ENCODE peak calls at places on chromosomes 11 and 22, in nine cellular contexts. One of them, this sample, is unnamed.

GRCh38 chr11:65903068-65903481 is 2.9 kb upstream of the FOSL1 start:
- DNase-seq in CD4-positive, alpha-beta T cell: no peak
- DNase-seq in left ventricle myocardium inferior: no peak
- DNase-seq in activated CD8-positive, alpha-beta T cell treated with anti-CD3 and anti-CD28 coated beads, Interleukin-2, amount 10 ng/mL, durations not matched to agents 7 days and 5 days: no peak
- DNase-seq in stimulated activated naive CD4-positive, alpha-beta T cell: no peak
- DNase-seq in KBM-7: peak; percentile 32
- DNase-seq in HCT116: peak; percentile 90
- DNase-seq in stimulated activated CD8-positive, alpha-beta memory T cell treated with anti-CD3 and anti-CD28 coated beads, Interleukin-15, amount 100 ng/mL, for 4 hours: no peak
- DNase-seq in B cell: no peak
- DNase-seq in this sample: no peak

GRCh38 chr22:30421695-30422480 is 3.7 kb upstream of the MTFP1 start:
- DNase-seq in CD4-positive, alpha-beta T cell: no peak
- DNase-seq in left ventricle myocardium inferior: no peak
- DNase-seq in activated CD8-positive, alpha-beta T cell treated with anti-CD3 and anti-CD28 coated beads, Interleukin-2, amount 10 ng/mL, durations not matched to agents 7 days and 5 days: no peak
- DNase-seq in stimulated activated naive CD4-positive, alpha-beta T cell: no peak
- DNase-seq in KBM-7: no peak
- DNase-seq in HCT116: no peak
- DNase-seq in stimulated activated CD8-positive, alpha-beta memory T cell treated with anti-CD3 and anti-CD28 coated beads, Interleukin-15, amount 100 ng/mL, for 4 hours: no peak
- DNase-seq in B cell: no peak
- DNase-seq in this sample: no peak

GRCh38 chr22:19149047-19149883 is 827 bp downstream of the GSC2 start:
- DNase-seq in CD4-positive, alpha-beta T cell: no peak
- DNase-seq in left ventricle myocardium inferior: no peak
- DNase-seq in activated CD8-positive, alpha-beta T cell treated with anti-CD3 and anti-CD28 coated beads, Interleukin-2, amount 10 ng/mL, durations not matched to agents 7 days and 5 days: peak; percentile 70
- DNase-seq in stimulated activated naive CD4-positive, alpha-beta T cell: no peak
- DNase-seq in KBM-7: no peak
- DNase-seq in HCT116: no peak
- DNase-seq in stimulated activated CD8-positive, alpha-beta memory T cell treated with anti-CD3 and anti-CD28 coated beads, Interleukin-15, amount 100 ng/mL, for 4 hours: no peak
- DNase-seq in B cell: peak; percentile 64
- DNase-seq in this sample: peak; percentile 7

GRCh38 chr11:117807482-117808272 is 10.7 kb upstream of the DSCAML1 start:
- DNase-seq in CD4-positive, alpha-beta T cell: peak; percentile 55
- DNase-seq in left ventricle myocardium inferior: peak; percentile 82
- DNase-seq in activated CD8-positive, alpha-beta T cell treated with anti-CD3 and anti-CD28 coated beads, Interleukin-2, amount 10 ng/mL, durations not matched to agents 7 days and 5 days: peak; percentile 86
- DNase-seq in stimulated activated naive CD4-positive, alpha-beta T cell: peak; percentile 63
- DNase-seq in KBM-7: peak; percentile 71
- DNase-seq in HCT116: peak; percentile 38
- DNase-seq in stimulated activated CD8-positive, alpha-beta memory T cell treated with anti-CD3 and anti-CD28 coated beads, Interleukin-15, amount 100 ng/mL, for 4 hours: peak; percentile 49
- DNase-seq in B cell: peak; percentile 70
- DNase-seq in this sample: peak; percentile 84

GRCh38 chr11:36073411-36074203 is 129.7 kb downstream of the LDLRAD3 start:
- DNase-seq in CD4-positive, alpha-beta T cell: no peak
- DNase-seq in left ventricle myocardium inferior: peak; percentile 43
- DNase-seq in activated CD8-positive, alpha-beta T cell treated with anti-CD3 and anti-CD28 coated beads, Interleukin-2, amount 10 ng/mL, durations not matched to agents 7 days and 5 days: no peak
- DNase-seq in stimulated activated naive CD4-positive, alpha-beta T cell: no peak
- DNase-seq in KBM-7: no peak
- DNase-seq in HCT116: no peak
- DNase-seq in stimulated activated CD8-positive, alpha-beta memory T cell treated with anti-CD3 and anti-CD28 coated beads, Interleukin-15, amount 100 ng/mL, for 4 hours: no peak
- DNase-seq in B cell: no peak
- DNase-seq in this sample: no peak

GRCh38 chr11:27317751-27318150 is 45.3 kb downstream of the CCDC34 start:
- DNase-seq in CD4-positive, alpha-beta T cell: no peak
- DNase-seq in left ventricle myocardium inferior: no peak
- DNase-seq in activated CD8-positive, alpha-beta T cell treated with anti-CD3 and anti-CD28 coated beads, Interleukin-2, amount 10 ng/mL, durations not matched to agents 7 days and 5 days: no peak
- DNase-seq in stimulated activated naive CD4-positive, alpha-beta T cell: no peak
- DNase-seq in KBM-7: no peak
- DNase-seq in HCT116: peak; percentile 15
- DNase-seq in stimulated activated CD8-positive, alpha-beta memory T cell treated with anti-CD3 and anti-CD28 coated beads, Interleukin-15, amount 100 ng/mL, for 4 hours: no peak
- DNase-seq in B cell: no peak
- DNase-seq in this sample: no peak

GRCh38 chr11:43955381-43956118 is 13.1 kb downstream of the C11orf96 start:
- DNase-seq in CD4-positive, alpha-beta T cell: no peak
- DNase-seq in left ventricle myocardium inferior: no peak
- DNase-seq in activated CD8-positive, alpha-beta T cell treated with anti-CD3 and anti-CD28 coated beads, Interleukin-2, amount 10 ng/mL, durations not matched to agents 7 days and 5 days: no peak
- DNase-seq in stimulated activated naive CD4-positive, alpha-beta T cell: no peak
- DNase-seq in KBM-7: no peak
- DNase-seq in HCT116: no peak
- DNase-seq in stimulated activated CD8-positive, alpha-beta memory T cell treated with anti-CD3 and anti-CD28 coated beads, Interleukin-15, amount 100 ng/mL, for 4 hours: no peak
- DNase-seq in B cell: no peak
- DNase-seq in this sample: peak; percentile 9

GRCh38 chr11:18243783-18244362 is 4.6 kb downstream of the SAA2 start:
- DNase-seq in CD4-positive, alpha-beta T cell: peak; percentile 50
- DNase-seq in left ventricle myocardium inferior: no peak
- DNase-seq in activated CD8-positive, alpha-beta T cell treated with anti-CD3 and anti-CD28 coated beads, Interleukin-2, amount 10 ng/mL, durations not matched to agents 7 days and 5 days: peak; percentile 83
- DNase-seq in stimulated activated naive CD4-positive, alpha-beta T cell: peak; percentile 14
- DNase-seq in KBM-7: peak; percentile 82
- DNase-seq in HCT116: peak; percentile 63
- DNase-seq in stimulated activated CD8-positive, alpha-beta memory T cell treated with anti-CD3 and anti-CD28 coated beads, Interleukin-15, amount 100 ng/mL, for 4 hours: peak; percentile 35
- DNase-seq in B cell: no peak
- DNase-seq in this sample: no peak

GRCh38 chr11:57648791-57649735 is 649 bp downstream of the YPEL4 start:
- DNase-seq in CD4-positive, alpha-beta T cell: no peak
- DNase-seq in left ventricle myocardium inferior: no peak
- DNase-seq in activated CD8-positive, alpha-beta T cell treated with anti-CD3 and anti-CD28 coated beads, Interleukin-2, amount 10 ng/mL, durations not matched to agents 7 days and 5 days: no peak
- DNase-seq in stimulated activated naive CD4-positive, alpha-beta T cell: no peak
- DNase-seq in KBM-7: no peak
- DNase-seq in HCT116: no peak
- DNase-seq in stimulated activated CD8-positive, alpha-beta memory T cell treated with anti-CD3 and anti-CD28 coated beads, Interleukin-15, amount 100 ng/mL, for 4 hours: no peak
- DNase-seq in B cell: no peak
- DNase-seq in this sample: no peak

GRCh38 chr11:66240781-66241136 is 27.7 kb upstream of the RAB1B start:
- DNase-seq in CD4-positive, alpha-beta T cell: no peak
- DNase-seq in left ventricle myocardium inferior: no peak
- DNase-seq in activated CD8-positive, alpha-beta T cell treated with anti-CD3 and anti-CD28 coated beads, Interleukin-2, amount 10 ng/mL, durations not matched to agents 7 days and 5 days: no peak
- DNase-seq in stimulated activated naive CD4-positive, alpha-beta T cell: no peak
- DNase-seq in KBM-7: no peak
- DNase-seq in HCT116: no peak
- DNase-seq in stimulated activated CD8-positive, alpha-beta memory T cell treated with anti-CD3 and anti-CD28 coated beads, Interleukin-15, amount 100 ng/mL, for 4 hours: no peak
- DNase-seq in B cell: no peak
- DNase-seq in this sample: no peak

GRCh38 chr11:125168875-125169537 is 4.5 kb downstream of the PKNOX2 start:
- DNase-seq in CD4-positive, alpha-beta T cell: no peak
- DNase-seq in left ventricle myocardium inferior: no peak
- DNase-seq in activated CD8-positive, alpha-beta T cell treated with anti-CD3 and anti-CD28 coated beads, Interleukin-2, amount 10 ng/mL, durations not matched to agents 7 days and 5 days: no peak
- DNase-seq in stimulated activated naive CD4-positive, alpha-beta T cell: no peak
- DNase-seq in KBM-7: no peak
- DNase-seq in HCT116: no peak
- DNase-seq in stimulated activated CD8-positive, alpha-beta memory T cell treated with anti-CD3 and anti-CD28 coated beads, Interleukin-15, amount 100 ng/mL, for 4 hours: no peak
- DNase-seq in B cell: no peak
- DNase-seq in this sample: no peak

GRCh38 chr11:63488789-63489188 is 2.2 kb downstream of the PLAAT5 start:
- DNase-seq in CD4-positive, alpha-beta T cell: no peak
- DNase-seq in left ventricle myocardium inferior: no peak
- DNase-seq in activated CD8-positive, alpha-beta T cell treated with anti-CD3 and anti-CD28 coated beads, Interleukin-2, amount 10 ng/mL, durations not matched to agents 7 days and 5 days: no peak
- DNase-seq in stimulated activated naive CD4-positive, alpha-beta T cell: no peak
- DNase-seq in KBM-7: no peak
- DNase-seq in HCT116: no peak
- DNase-seq in stimulated activated CD8-positive, alpha-beta memory T cell treated with anti-CD3 and anti-CD28 coated beads, Interleukin-15, amount 100 ng/mL, for 4 hours: no peak
- DNase-seq in B cell: no peak
- DNase-seq in this sample: no peak

GRCh38 chr22:23511627-23512347 is 68.3 kb downstream of the IGLL1 start:
- DNase-seq in CD4-positive, alpha-beta T cell: no peak
- DNase-seq in left ventricle myocardium inferior: no peak
- DNase-seq in activated CD8-positive, alpha-beta T cell treated with anti-CD3 and anti-CD28 coated beads, Interleukin-2, amount 10 ng/mL, durations not matched to agents 7 days and 5 days: no peak
- DNase-seq in stimulated activated naive CD4-positive, alpha-beta T cell: no peak
- DNase-seq in KBM-7: no peak
- DNase-seq in HCT116: no peak
- DNase-seq in stimulated activated CD8-positive, alpha-beta memory T cell treated with anti-CD3 and anti-CD28 coated beads, Interleukin-15, amount 100 ng/mL, for 4 hours: no peak
- DNase-seq in B cell: no peak
- DNase-seq in this sample: no peak

GRCh38 chr11:119989422-119989821 is 148.5 kb downstream of the TRIM29 start:
- DNase-seq in CD4-positive, alpha-beta T cell: no peak
- DNase-seq in left ventricle myocardium inferior: no peak
- DNase-seq in activated CD8-positive, alpha-beta T cell treated with anti-CD3 and anti-CD28 coated beads, Interleukin-2, amount 10 ng/mL, durations not matched to agents 7 days and 5 days: no peak
- DNase-seq in stimulated activated naive CD4-positive, alpha-beta T cell: no peak
- DNase-seq in KBM-7: no peak
- DNase-seq in HCT116: no peak
- DNase-seq in stimulated activated CD8-positive, alpha-beta memory T cell treated with anti-CD3 and anti-CD28 coated beads, Interleukin-15, amount 100 ng/mL, for 4 hours: no peak
- DNase-seq in B cell: no peak
- DNase-seq in this sample: no peak

This sample was measured in mesothelial cell of epicardium.